ENCODE peak calls at places on chromosomes 11 and 22, in nine cellular contexts. S is tibial artery, F is thoracic aorta, J is mammary epithelial cell, C is NB4, O is fibroblast of mammary gland, U is HCT116, N is colonic mucosa, T is lower lobe of right lung. Q is an unnamed sample.

GRCh38 chr22:49331878-49332277 is 495.8 kb downstream of the BRD1 start:
- DNase-seq in S (no peak), C (no peak), O (no peak), U (no peak), F (no peak), J (no peak), T (peak), N (no peak), Q (no peak)

GRCh38 chr11:123594188-123594901 is 60.1 kb downstream of the SCN3B start:
- DNase-seq in J (no peak), N (no peak), F (no peak), U (no peak), C (no peak), S (no peak), T (no peak), O (no peak), Q (peak)

GRCh38 chr11:71252434-71252781 is at the start of gene SHANK2:
- DNase-seq in C (no peak), O (no peak), T (peak), F (no peak), U (no peak), N (peak), S (no peak), J (no peak), Q (no peak)

GRCh38 chr11:11521306-11522002 is 100.4 kb downstream of the GALNT18 start:
- DNase-seq in O (no peak), N (no peak), T (no peak), U (no peak), J (no peak), F (no peak), C (no peak), S (no peak), Q (no peak)

GRCh38 chr11:46202149-46202548 is 75.3 kb upstream of the CREB3L1 start:
- DNase-seq in F (no peak), N (no peak), J (no peak), T (no peak), S (no peak), U (no peak), O (no peak), C (no peak), Q (no peak)

GRCh38 chr22:23306438-23306921 is 126.2 kb downstream of the BCR start:
- DNase-seq in J (peak), S (peak), O (peak), F (no peak), U (no peak), C (no peak), N (no peak), T (peak), Q (peak)

GRCh38 chr11:3836903-3837302 is 3.9 kb downstream of the RHOG start:
- DNase-seq in S (peak), O (no peak), F (no peak), J (no peak), N (no peak), C (peak), T (peak), U (no peak), Q (no peak)

GRCh38 chr22:33539202-33539901 is 380.9 kb downstream of the LARGE1 start:
- DNase-seq in N (no peak), J (no peak), U (no peak), O (no peak), C (no peak), F (no peak), S (no peak), T (no peak), Q (no peak)

GRCh38 chr22:40922484-40923303 is 28.5 kb upstream of the RBX1 start:
- DNase-seq in O (peak), S (no peak), J (peak), C (peak), N (no peak), T (no peak), U (peak), F (no peak), Q (peak)

GRCh38 chr11:46277313-46277622 is 194 bp upstream of the CREB3L1 start:
- DNase-seq in O (peak), J (no peak), S (peak), N (no peak), C (no peak), T (no peak), F (no peak), U (no peak), Q (no peak)

GRCh38 chr11:31340903-31341572 is 28.5 kb downstream of the DCDC1 start:
- DNase-seq in T (no peak), N (peak), J (peak), U (peak), C (peak), F (no peak), O (peak), S (no peak), Q (peak)

GRCh38 chr11:4027746-4028145 is 66.9 kb upstream of the RRM1 start:
- DNase-seq in T (no peak), J (no peak), C (no peak), S (no peak), N (no peak), O (no peak), U (no peak), F (no peak), Q (peak)

GRCh38 chr22:22395230-22395629 is 113.3 kb downstream of the ZNF280B start:
- DNase-seq in F (no peak), T (no peak), N (no peak), J (no peak), C (peak), U (no peak), O (no peak), S (no peak), Q (no peak)

GRCh38 chr11:35323076-35323868 is 96.1 kb downstream of the SLC1A2 start:
- DNase-seq in J (no peak), F (no peak), U (no peak), C (no peak), N (no peak), T (no peak), S (no peak), O (peak), Q (peak)

GRCh38 chr11:126339866-126340434 is 15.5 kb upstream of the ST3GAL4 start:
- DNase-seq in O (peak), F (no peak), C (no peak), J (no peak), N (no peak), T (peak), U (no peak), S (no peak), Q (peak)

GRCh38 chr11:134579709-134580634 is 167.9 kb upstream of the B3GAT1 start:
- DNase-seq in J (no peak), F (no peak), U (no peak), T (no peak), O (no peak), C (no peak), S (no peak), N (no peak), Q (no peak)

GRCh38 chr11:58905716-58906547 is 33.4 kb upstream of the GLYATL1 start:
- DNase-seq in J (peak), F (no peak), T (no peak), S (peak), U (no peak), O (peak), C (no peak), N (peak), Q (peak)

GRCh38 chr11:57274904-57275498 is 38.0 kb upstream of the APLNR start:
- DNase-seq in T (no peak), F (no peak), N (no peak), O (no peak), C (no peak), J (no peak), U (no peak), S (no peak), Q (no peak)

GRCh38 chr11:65430406-65431217 is 8.0 kb downstream of the NEAT1 start:
- DNase-seq in N (no peak), F (no peak), O (peak), J (peak), S (peak), T (no peak), C (peak), U (no peak), Q (peak)

GRCh38 chr11:35138606-35138948 is 394 bp upstream of the CD44 start:
- DNase-seq in S (no peak), C (no peak), F (no peak), T (no peak), O (peak), U (no peak), N (peak), J (no peak), Q (no peak)

GRCh38 chr11:126949066-126949945 is 51.3 kb downstream of the KIRREL3 start:
- DNase-seq in O (peak), U (no peak), J (no peak), N (no peak), T (no peak), S (no peak), C (peak), F (no peak), Q (peak)

GRCh38 chr22:47918936-47919505 is 1156.6 kb downstream of the TBC1D22A start:
- DNase-seq in U (no peak), J (no peak), F (no peak), S (no peak), N (no peak), O (no peak), T (no peak), C (no peak), Q (no peak)

GRCh38 chr11:106585061-106585460 is 433.2 kb downstream of the GUCY1A2 start:
- DNase-seq in C (peak), T (no peak), U (no peak), O (peak), F (no peak), N (no peak), J (peak), S (no peak), Q (peak)

GRCh38 chr22:50520826-50521453 is 4.5 kb downstream of the SCO2 start:
- DNase-seq in J (no peak), N (no peak), F (no peak), T (no peak), C (no peak), S (no peak), O (no peak), U (no peak), Q (no peak)

GRCh38 chr22:29055192-29055830 is 6.3 kb downstream of the C22orf31 start:
- DNase-seq in U (no peak), F (no peak), J (no peak), N (no peak), T (no peak), S (no peak), C (no peak), O (no peak), Q (no peak)

GRCh38 chr11:120594746-120595145 is 83.2 kb downstream of the GRIK4 start:
- DNase-seq in J (no peak), O (no peak), T (peak), S (no peak), N (no peak), U (no peak), F (no peak), C (no peak), Q (no peak)

GRCh38 chr11:21472256-21472655 is 720.6 kb upstream of the ANO5 start:
- DNase-seq in T (no peak), N (no peak), O (no peak), F (no peak), S (no peak), C (no peak), J (peak), U (no peak), Q (no peak)

GRCh38 chr11:34255101-34255500 is 102.7 kb downstream of the ABTB2 start:
- DNase-seq in O (no peak), J (no peak), F (no peak), C (no peak), U (no peak), S (no peak), N (no peak), T (no peak), Q (no peak)

GRCh38 chr11:76049506-76049905 is 156.8 kb downstream of the WNT11 start:
- DNase-seq in U (no peak), J (no peak), O (no peak), S (no peak), T (no peak), N (no peak), F (no peak), C (no peak), Q (peak)

GRCh38 chr11:31987118-31988005 is 103.5 kb upstream of the RCN1 start:
- DNase-seq in T (no peak), S (no peak), U (no peak), O (no peak), N (no peak), F (no peak), C (no peak), J (no peak), Q (no peak)

GRCh38 chr11:34242037-34242625 is 115.7 kb downstream of the ABTB2 start:
- DNase-seq in F (no peak), N (no peak), C (no peak), S (no peak), U (no peak), O (peak), T (no peak), J (peak), Q (no peak)

GRCh38 chr22:43381693-43382092 is 30.1 kb upstream of the MPPED1 start:
- DNase-seq in N (no peak), O (no peak), T (peak), C (peak), S (no peak), U (no peak), J (no peak), F (no peak), Q (no peak)

GRCh38 chr22:46812034-46812605 is 49.7 kb downstream of the TBC1D22A start:
- DNase-seq in J (no peak), F (no peak), N (no peak), C (no peak), T (no peak), U (no peak), S (no peak), O (no peak), Q (no peak)

DNA sequence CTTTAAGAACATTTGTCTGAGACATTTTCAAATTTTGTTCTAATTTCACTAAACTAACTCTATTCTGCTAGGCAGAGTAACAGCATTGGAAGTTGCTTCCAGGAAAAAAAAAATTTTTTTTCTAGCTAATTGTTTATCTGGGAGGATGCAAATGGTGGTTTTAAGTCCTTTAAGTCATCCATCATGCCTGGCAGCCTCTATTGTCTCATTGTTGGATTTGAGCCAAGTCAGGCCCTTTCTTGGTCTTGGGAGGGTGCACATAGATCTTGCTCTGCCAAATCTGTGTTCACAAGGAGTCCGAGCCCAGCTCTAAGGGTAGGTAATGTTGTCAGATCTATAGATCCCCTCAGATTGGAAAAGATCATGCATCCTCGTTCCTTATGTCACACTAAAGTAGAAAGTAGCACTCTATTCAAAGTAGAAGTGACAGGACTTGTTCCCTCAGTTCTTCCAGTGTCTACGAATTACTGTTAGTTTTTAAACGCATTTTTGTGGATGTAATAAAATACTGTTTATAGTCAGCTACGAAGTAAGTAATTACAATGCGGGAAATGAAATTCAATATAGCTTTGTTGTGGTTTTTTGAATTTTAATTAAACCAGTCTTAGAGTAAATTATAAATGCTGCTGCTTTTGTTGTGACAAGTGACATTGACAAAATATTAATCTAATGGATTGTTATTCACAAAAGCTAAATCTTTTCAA is 166.0 kb upstream of the RASSF10 start:
- DNase-seq in N (peak), F (no peak), J (peak), U (no peak), S (no peak), O (peak), T (no peak), C (no peak), Q (peak)
- H3K4me3 ChIP-seq in N (no peak), F (no peak), J (peak), U (no peak), S (no peak), O (no peak), T (no peak), C (no peak), Q (no peak)

GRCh38 chr22:17541476-17541875 is 21.8 kb upstream of the SLC25A18 start:
- DNase-seq in J (no peak), S (no peak), C (no peak), F (no peak), U (no peak), N (no peak), T (no peak), O (no peak), Q (no peak)

GRCh38 chr22:17540481-17540880 is 22.8 kb upstream of the SLC25A18 start:
- DNase-seq in U (no peak), N (no peak), F (no peak), T (no peak), C (no peak), O (no peak), S (no peak), J (no peak), Q (no peak)

GRCh38 chr22:17547995-17548755 is 15.1 kb upstream of the SLC25A18 start:
- DNase-seq in J (no peak), F (no peak), T (no peak), N (no peak), C (no peak), U (no peak), S (no peak), O (no peak), Q (no peak)

GRCh38 chr22:17537155-17537554 is 26.1 kb upstream of the SLC25A18 start:
- DNase-seq in N (no peak), O (no peak), T (no peak), C (no peak), F (no peak), J (no peak), S (no peak), U (no peak), Q (peak)

GRCh38 chr22:17542452-17542851 is 20.8 kb upstream of the SLC25A18 start:
- DNase-seq in N (no peak), S (no peak), U (no peak), J (no peak), T (no peak), C (no peak), O (no peak), F (no peak), Q (no peak)
- TF ChIP-seq CTCF in N (no peak), S (no peak), U (no peak), J (no peak), T (no peak), C (no peak), O (no peak), F (no peak), Q (no peak)

GRCh38 chr11:36657610-36658225 is 59.7 kb upstream of the RAG2 start:
- DNase-seq in O (no peak), S (no peak), J (no peak), C (no peak), F (no peak), T (no peak), U (no peak), N (no peak), Q (peak)
- H3K4me3 ChIP-seq in O (no peak), S (no peak), J (no peak), C (no peak), F (no peak), T (no peak), U (no peak), N (no peak), Q (no peak)

DNA sequence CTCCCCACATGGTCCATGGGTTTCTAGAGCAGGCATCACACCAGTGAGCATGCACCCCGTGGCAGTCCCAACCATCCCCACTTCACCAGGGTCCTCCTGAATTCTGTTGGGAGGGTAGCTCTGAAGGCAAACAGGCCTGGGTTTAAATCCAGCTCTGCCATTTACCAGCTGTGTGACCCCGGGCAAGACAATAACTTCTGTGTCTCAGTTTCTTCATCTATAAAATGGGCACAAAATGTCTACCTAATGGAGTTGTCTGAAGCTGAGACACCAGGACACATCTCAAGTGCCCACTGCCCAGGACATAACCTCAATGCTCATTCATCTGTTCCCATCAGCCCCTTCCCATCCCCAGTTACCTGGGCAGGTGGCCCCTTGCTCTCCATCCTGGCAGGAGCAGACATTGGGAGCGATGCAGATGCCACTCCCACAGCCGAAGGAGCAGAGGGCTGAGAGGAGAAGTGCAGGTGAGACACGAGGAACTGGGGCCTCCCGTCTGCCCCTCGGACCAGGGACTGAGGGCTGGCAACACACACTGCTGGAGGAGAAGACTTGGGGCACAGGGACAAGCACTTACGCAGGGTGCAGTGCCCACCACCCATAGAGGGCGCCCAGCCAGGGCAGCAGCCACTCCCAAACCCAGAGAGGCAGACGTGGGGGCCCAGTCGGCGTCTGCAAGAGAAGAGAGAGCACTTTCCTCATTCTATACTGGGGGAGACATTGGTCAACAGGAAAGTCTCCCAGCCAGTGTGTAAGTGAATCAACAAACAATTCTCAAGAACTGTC is 4.0 kb downstream of the VWCE start:
- DNase-seq in U (no peak), N (no peak), J (no peak), F (no peak), C (peak), S (no peak), O (no peak), T (peak), Q (no peak)
- TF ChIP-seq CTCF in U (no peak), N (no peak), J (no peak), F (no peak), C (peak), S (no peak), O (no peak), T (no peak), Q (no peak)

GRCh38 chr11:122198291-122198983 is 82.4 kb upstream of the BLID start:
- DNase-seq in F (no peak), T (no peak), N (no peak), C (no peak), O (no peak), U (no peak), S (no peak), J (no peak), Q (no peak)

GRCh38 chr11:122202951-122203456 is 87.0 kb upstream of the BLID start:
- DNase-seq in T (peak), F (no peak), S (peak), U (peak), C (peak), N (peak), O (peak), J (peak), Q (peak)

GRCh38 chr11:122202161-122202950 is 86.3 kb upstream of the BLID start:
- DNase-seq in S (no peak), N (peak), O (peak), F (no peak), U (peak), C (no peak), T (no peak), J (peak), Q (peak)

GRCh38 chr11:122199661-122200060 is 83.6 kb upstream of the BLID start:
- DNase-seq in T (no peak), S (no peak), C (no peak), U (no peak), F (no peak), N (no peak), O (peak), J (no peak), Q (no peak)

DNA sequence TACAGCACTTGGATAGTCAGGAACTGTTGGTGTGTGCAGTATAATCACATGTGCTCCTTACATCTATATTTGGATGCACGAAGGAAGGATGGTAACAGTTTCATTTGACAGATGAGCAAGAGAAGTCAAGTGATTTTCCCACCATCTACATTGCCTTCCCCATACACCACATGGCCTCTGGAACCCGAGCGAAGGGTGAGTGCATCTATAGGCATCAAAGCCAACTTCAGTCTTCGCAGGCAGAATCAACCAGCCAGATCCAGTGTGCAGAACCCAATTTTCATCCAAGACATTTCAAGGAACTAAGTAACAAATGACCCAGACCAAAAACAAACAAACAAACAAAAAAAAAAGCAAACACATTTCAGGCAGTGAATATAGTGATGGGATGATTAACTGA is 85.1 kb upstream of the BLID start:
- DNase-seq in S (no peak), U (no peak), J (no peak), O (no peak), N (no peak), F (no peak), T (no peak), C (no peak), Q (no peak)
- H3K4me3 ChIP-seq in S (peak), U (peak), J (no peak), O (peak), N (no peak), F (peak), T (no peak), C (no peak), Q (peak)

Q was measured in AG10803.